ENCODE peak calls at places on chromosomes 13 and 19, in ten cellular contexts. One of them, this sample, is unnamed.

GRCh38 chr19:47225746-47226425 is 5.1 kb downstream of the BBC3 start:
- DNase-seq in NCI-H1417: peak; percentile 88
- DNase-seq in smooth muscle cell of the brain vasculature: peak; percentile 69
- DNase-seq in uterus: peak; percentile 89
- DNase-seq in T-helper 17 cell: peak; percentile 88
- DNase-seq in foreskin fibroblast: peak; percentile 96
- DNase-seq in NCI-H2081: peak; percentile 84
- DNase-seq in T-helper 22 cell: peak; percentile 76
- DNase-seq in RPMI7951: peak; percentile 89
- DNase-seq in stomach: peak; percentile 93
- DNase-seq in this sample: peak; percentile 76

GRCh38 chr19:15115080-15115479 is 7.9 kb downstream of the SYDE1 start:
- DNase-seq in T-helper 22 cell: no peak
- DNase-seq in foreskin fibroblast: peak; percentile 80
- DNase-seq in T-helper 17 cell: no peak
- DNase-seq in smooth muscle cell of the brain vasculature: no peak
- DNase-seq in uterus: peak; percentile 67
- DNase-seq in RPMI7951: peak; percentile 60
- DNase-seq in stomach: peak; percentile 43
- DNase-seq in NCI-H2081: no peak
- DNase-seq in NCI-H1417: no peak
- DNase-seq in this sample: no peak

GRCh38 chr13:83221256-83221655 is 661.0 kb downstream of the SLITRK1 start:
- DNase-seq in uterus: no peak
- DNase-seq in foreskin fibroblast: peak; percentile 32
- DNase-seq in T-helper 22 cell: no peak
- DNase-seq in NCI-H1417: peak; percentile 20
- DNase-seq in RPMI7951: peak; percentile 24
- DNase-seq in stomach: no peak
- DNase-seq in smooth muscle cell of the brain vasculature: no peak
- DNase-seq in T-helper 17 cell: no peak
- DNase-seq in NCI-H2081: peak; percentile 1
- DNase-seq in this sample: no peak

GRCh38 chr13:32537580-32538233 is 888 bp downstream of the N4BP2L2 start:
- DNase-seq in T-helper 22 cell: peak; percentile 20
- DNase-seq in foreskin fibroblast: peak; percentile 29
- DNase-seq in uterus: peak; percentile 27
- DNase-seq in NCI-H1417: no peak
- DNase-seq in smooth muscle cell of the brain vasculature: no peak
- DNase-seq in NCI-H2081: peak; percentile 29
- DNase-seq in RPMI7951: no peak
- DNase-seq in T-helper 17 cell: peak; percentile 20
- DNase-seq in stomach: peak; percentile 26
- DNase-seq in this sample: no peak

GRCh38 chr19:45440259-45440638 is 16.5 kb upstream of the ERCC1 start:
- DNase-seq in stomach: no peak
- DNase-seq in T-helper 17 cell: no peak
- DNase-seq in uterus: no peak
- DNase-seq in RPMI7951: no peak
- DNase-seq in smooth muscle cell of the brain vasculature: no peak
- DNase-seq in NCI-H1417: no peak
- DNase-seq in T-helper 22 cell: no peak
- DNase-seq in foreskin fibroblast: no peak
- DNase-seq in NCI-H2081: no peak
- DNase-seq in this sample: no peak

GRCh38 chr13:41178040-41178439 is 16.3 kb downstream of the KBTBD7 start:
- DNase-seq in smooth muscle cell of the brain vasculature: no peak
- DNase-seq in foreskin fibroblast: no peak
- DNase-seq in NCI-H1417: no peak
- DNase-seq in NCI-H2081: no peak
- DNase-seq in RPMI7951: no peak
- DNase-seq in stomach: no peak
- DNase-seq in T-helper 17 cell: no peak
- DNase-seq in uterus: no peak
- DNase-seq in T-helper 22 cell: no peak
- DNase-seq in this sample: no peak

GRCh38 chr19:10044390-10044789 is 31.1 kb downstream of the RDH8 start:
- DNase-seq in T-helper 17 cell: no peak
- DNase-seq in T-helper 22 cell: no peak
- DNase-seq in RPMI7951: no peak
- DNase-seq in NCI-H1417: no peak
- DNase-seq in stomach: no peak
- DNase-seq in foreskin fibroblast: no peak
- DNase-seq in smooth muscle cell of the brain vasculature: no peak
- DNase-seq in uterus: no peak
- DNase-seq in NCI-H2081: no peak
- DNase-seq in this sample: no peak

GRCh38 chr19:13195678-13196077 is 45.5 kb downstream of the IER2 start:
- DNase-seq in NCI-H2081: no peak
- DNase-seq in T-helper 17 cell: peak; percentile 50
- DNase-seq in NCI-H1417: no peak
- DNase-seq in T-helper 22 cell: peak; percentile 36
- DNase-seq in RPMI7951: no peak
- DNase-seq in uterus: no peak
- DNase-seq in stomach: peak; percentile 83
- DNase-seq in foreskin fibroblast: no peak
- DNase-seq in smooth muscle cell of the brain vasculature: no peak
- DNase-seq in this sample: peak; percentile 26

GRCh38 chr19:16262618-16263017 is 62.0 kb upstream of the KLF2 start:
- DNase-seq in uterus: no peak
- DNase-seq in foreskin fibroblast: no peak
- DNase-seq in stomach: peak; percentile 95
- DNase-seq in RPMI7951: no peak
- DNase-seq in NCI-H1417: no peak
- DNase-seq in T-helper 22 cell: no peak
- DNase-seq in smooth muscle cell of the brain vasculature: no peak
- DNase-seq in NCI-H2081: no peak
- DNase-seq in T-helper 17 cell: no peak
- DNase-seq in this sample: peak; percentile 4

GRCh38 chr13:49637989-49638388 is 9.7 kb downstream of the ARL11 start:
- DNase-seq in NCI-H1417: no peak
- DNase-seq in uterus: no peak
- DNase-seq in RPMI7951: no peak
- DNase-seq in stomach: no peak
- DNase-seq in smooth muscle cell of the brain vasculature: no peak
- DNase-seq in T-helper 17 cell: no peak
- DNase-seq in NCI-H2081: no peak
- DNase-seq in foreskin fibroblast: no peak
- DNase-seq in T-helper 22 cell: no peak
- DNase-seq in this sample: peak; percentile 6

GRCh38 chr19:2042485-2043268 is 8.4 kb downstream of the MKNK2 start:
- DNase-seq in foreskin fibroblast: no peak
- DNase-seq in NCI-H2081: no peak
- DNase-seq in T-helper 17 cell: no peak
- DNase-seq in uterus: peak; percentile 58
- DNase-seq in smooth muscle cell of the brain vasculature: no peak
- DNase-seq in NCI-H1417: no peak
- DNase-seq in stomach: peak; percentile 60
- DNase-seq in T-helper 22 cell: no peak
- DNase-seq in RPMI7951: no peak
- DNase-seq in this sample: no peak

GRCh38 chr19:45047188-45047797 is 8.4 kb downstream of the CLASRP start:
- DNase-seq in RPMI7951: no peak
- DNase-seq in NCI-H2081: no peak
- DNase-seq in smooth muscle cell of the brain vasculature: no peak
- DNase-seq in T-helper 17 cell: no peak
- DNase-seq in T-helper 22 cell: no peak
- DNase-seq in stomach: no peak
- DNase-seq in foreskin fibroblast: no peak
- DNase-seq in NCI-H1417: no peak
- DNase-seq in uterus: no peak
- DNase-seq in this sample: no peak

GRCh38 chr19:13507053-13507611 is 853 bp upstream of the CACNA1A start:
- DNase-seq in smooth muscle cell of the brain vasculature: no peak
- DNase-seq in stomach: no peak
- DNase-seq in uterus: no peak
- DNase-seq in NCI-H2081: no peak
- DNase-seq in RPMI7951: no peak
- DNase-seq in NCI-H1417: no peak
- DNase-seq in foreskin fibroblast: peak; percentile 35
- DNase-seq in T-helper 22 cell: no peak
- DNase-seq in T-helper 17 cell: no peak
- DNase-seq in this sample: no peak

GRCh38 chr13:39766464-39767167 is 111.2 kb downstream of the COG6 start:
- DNase-seq in T-helper 17 cell: no peak
- DNase-seq in RPMI7951: no peak
- DNase-seq in smooth muscle cell of the brain vasculature: no peak
- DNase-seq in foreskin fibroblast: no peak
- DNase-seq in T-helper 22 cell: no peak
- DNase-seq in stomach: no peak
- DNase-seq in NCI-H2081: no peak
- DNase-seq in NCI-H1417: no peak
- DNase-seq in uterus: peak; percentile 30
- DNase-seq in this sample: no peak

GRCh38 chr13:26562538-26562890 is 5.0 kb downstream of the WASF3 start:
- DNase-seq in T-helper 22 cell: no peak
- DNase-seq in smooth muscle cell of the brain vasculature: no peak
- DNase-seq in uterus: no peak
- DNase-seq in NCI-H1417: no peak
- DNase-seq in foreskin fibroblast: no peak
- DNase-seq in NCI-H2081: no peak
- DNase-seq in T-helper 17 cell: no peak
- DNase-seq in stomach: no peak
- DNase-seq in RPMI7951: peak; percentile 31
- DNase-seq in this sample: no peak

GRCh38 chr19:34964598-34964997 is 569 bp upstream of the ZNF792 start:
- DNase-seq in NCI-H2081: no peak
- DNase-seq in smooth muscle cell of the brain vasculature: no peak
- DNase-seq in RPMI7951: no peak
- DNase-seq in T-helper 17 cell: no peak
- DNase-seq in NCI-H1417: no peak
- DNase-seq in stomach: no peak
- DNase-seq in foreskin fibroblast: no peak
- DNase-seq in T-helper 22 cell: no peak
- DNase-seq in uterus: no peak
- DNase-seq in this sample: no peak

GRCh38 chr13:114130708-114131580 is 1.5 kb downstream of the RASA3 start:
- DNase-seq in stomach: no peak
- DNase-seq in foreskin fibroblast: peak; percentile 95
- DNase-seq in T-helper 22 cell: peak; percentile 69
- DNase-seq in T-helper 17 cell: peak; percentile 47
- DNase-seq in NCI-H2081: peak; percentile 23
- DNase-seq in RPMI7951: peak; percentile 97
- DNase-seq in uterus: peak; percentile 51
- DNase-seq in smooth muscle cell of the brain vasculature: peak; percentile 83
- DNase-seq in NCI-H1417: peak; percentile 78
- DNase-seq in this sample: no peak

GRCh38 chr13:96967248-96967745 is 27.0 kb downstream of the OXGR1 start:
- DNase-seq in NCI-H2081: no peak
- DNase-seq in RPMI7951: peak; percentile 30
- DNase-seq in stomach: no peak
- DNase-seq in T-helper 17 cell: no peak
- DNase-seq in foreskin fibroblast: no peak
- DNase-seq in smooth muscle cell of the brain vasculature: no peak
- DNase-seq in NCI-H1417: no peak
- DNase-seq in T-helper 22 cell: no peak
- DNase-seq in uterus: no peak
- DNase-seq in this sample: no peak

GRCh38 chr19:56748443-56748842 is 76.9 kb upstream of the ZNF835 start:
- DNase-seq in NCI-H2081: no peak
- DNase-seq in stomach: no peak
- DNase-seq in NCI-H1417: peak; percentile 2
- DNase-seq in foreskin fibroblast: peak; percentile 20
- DNase-seq in uterus: peak; percentile 34
- DNase-seq in T-helper 22 cell: no peak
- DNase-seq in RPMI7951: peak; percentile 24
- DNase-seq in smooth muscle cell of the brain vasculature: no peak
- DNase-seq in T-helper 17 cell: no peak
- DNase-seq in this sample: no peak

GRCh38 chr13:98584668-98585397 is 7.9 kb upstream of the STK24 start:
- DNase-seq in NCI-H1417: no peak
- DNase-seq in smooth muscle cell of the brain vasculature: no peak
- DNase-seq in foreskin fibroblast: peak; percentile 49
- DNase-seq in T-helper 22 cell: no peak
- DNase-seq in NCI-H2081: no peak
- DNase-seq in uterus: no peak
- DNase-seq in stomach: no peak
- DNase-seq in RPMI7951: peak; percentile 14
- DNase-seq in T-helper 17 cell: no peak
- DNase-seq in this sample: no peak

GRCh38 chr19:35458821-35459391 is 10.8 kb downstream of the FFAR2 start:
- DNase-seq in T-helper 22 cell: no peak
- DNase-seq in smooth muscle cell of the brain vasculature: no peak
- DNase-seq in foreskin fibroblast: no peak
- DNase-seq in T-helper 17 cell: no peak
- DNase-seq in NCI-H1417: no peak
- DNase-seq in NCI-H2081: no peak
- DNase-seq in RPMI7951: no peak
- DNase-seq in stomach: peak; percentile 72
- DNase-seq in uterus: no peak
- DNase-seq in this sample: no peak

GRCh38 chr13:113410472-113411201 is 42.7 kb downstream of the ADPRHL1 start:
- DNase-seq in foreskin fibroblast: peak; percentile 95
- DNase-seq in RPMI7951: peak; percentile 86
- DNase-seq in T-helper 22 cell: no peak
- DNase-seq in stomach: no peak
- DNase-seq in T-helper 17 cell: no peak
- DNase-seq in smooth muscle cell of the brain vasculature: peak; percentile 49
- DNase-seq in uterus: no peak
- DNase-seq in NCI-H1417: no peak
- DNase-seq in NCI-H2081: no peak
- DNase-seq in this sample: no peak

GRCh38 chr19:53977991-53978731 is 13.3 kb upstream of the CACNG6 start:
- DNase-seq in foreskin fibroblast: peak; percentile 95
- DNase-seq in smooth muscle cell of the brain vasculature: no peak
- DNase-seq in stomach: no peak
- DNase-seq in RPMI7951: peak; percentile 95
- DNase-seq in uterus: peak; percentile 21
- DNase-seq in T-helper 17 cell: no peak
- DNase-seq in NCI-H2081: no peak
- DNase-seq in NCI-H1417: no peak
- DNase-seq in T-helper 22 cell: no peak
- DNase-seq in this sample: no peak

GRCh38 chr19:2693492-2693891 is 9.0 kb downstream of the GNG7 start:
- DNase-seq in NCI-H1417: no peak
- DNase-seq in uterus: no peak
- DNase-seq in T-helper 17 cell: no peak
- DNase-seq in RPMI7951: no peak
- DNase-seq in stomach: no peak
- DNase-seq in NCI-H2081: no peak
- DNase-seq in smooth muscle cell of the brain vasculature: no peak
- DNase-seq in foreskin fibroblast: no peak
- DNase-seq in T-helper 22 cell: no peak
- DNase-seq in this sample: no peak

GRCh38 chr13:24684600-24684998 is 4.4 kb downstream of the ATP12A start:
- DNase-seq in foreskin fibroblast: no peak
- DNase-seq in T-helper 22 cell: no peak
- DNase-seq in stomach: no peak
- DNase-seq in uterus: no peak
- DNase-seq in NCI-H2081: peak; percentile 35
- DNase-seq in RPMI7951: peak; percentile 39
- DNase-seq in T-helper 17 cell: no peak
- DNase-seq in NCI-H1417: no peak
- DNase-seq in smooth muscle cell of the brain vasculature: no peak
- DNase-seq in this sample: no peak

GRCh38 chr19:5131866-5132561 is 163.1 kb downstream of the KDM4B start:
- DNase-seq in NCI-H1417: peak; percentile 57
- DNase-seq in NCI-H2081: peak; percentile 20
- DNase-seq in uterus: no peak
- DNase-seq in T-helper 17 cell: no peak
- DNase-seq in RPMI7951: no peak
- DNase-seq in smooth muscle cell of the brain vasculature: no peak
- DNase-seq in stomach: no peak
- DNase-seq in foreskin fibroblast: no peak
- DNase-seq in T-helper 22 cell: no peak
- DNase-seq in this sample: peak; percentile 27

GRCh38 chr13:20923272-20923671 is 20.7 kb upstream of the XPO4 start:
- DNase-seq in foreskin fibroblast: no peak
- DNase-seq in smooth muscle cell of the brain vasculature: no peak
- DNase-seq in T-helper 22 cell: no peak
- DNase-seq in uterus: no peak
- DNase-seq in stomach: no peak
- DNase-seq in NCI-H1417: no peak
- DNase-seq in RPMI7951: no peak
- DNase-seq in NCI-H2081: no peak
- DNase-seq in T-helper 17 cell: no peak
- DNase-seq in this sample: no peak

GRCh38 chr13:20492641-20493040 is 33.0 kb downstream of the CRYL1 start:
- DNase-seq in uterus: no peak
- DNase-seq in T-helper 22 cell: no peak
- DNase-seq in foreskin fibroblast: peak; percentile 62
- DNase-seq in smooth muscle cell of the brain vasculature: no peak
- DNase-seq in T-helper 17 cell: peak; percentile 37
- DNase-seq in NCI-H2081: peak; percentile 5
- DNase-seq in stomach: no peak
- DNase-seq in NCI-H1417: peak; percentile 2
- DNase-seq in RPMI7951: peak; percentile 11
- DNase-seq in this sample: no peak